ENCODE peak calls at places on chromosomes 4 and X, in six cellular contexts. One of them, this sample, is unnamed.
A peak's percentile ranks its signal among the peaks of the same experiment; 100 is the strongest.

GRCh38 chr4:99651370-99651769 is 6.3 kb downstream of the C4orf54 start:
- DNase-seq in trophoblast cell: no peak
- DNase-seq in mesenchymal stem cell: no peak
- DNase-seq in IMR-90: no peak
- DNase-seq in mesendoderm: no peak
- DNase-seq in H1: no peak
- DNase-seq in this sample: no peak

GRCh38 chrX:139560221-139560620 is 29.7 kb downstream of the F9 start:
- DNase-seq in trophoblast cell: no peak
- DNase-seq in mesendoderm: peak; percentile 44
- DNase-seq in IMR-90: peak; percentile 0
- DNase-seq in H1: no peak
- DNase-seq in mesenchymal stem cell: no peak
- DNase-seq in this sample: no peak

GRCh38 chr4:189202869-189203271 is 737.8 kb upstream of the FRG1 start:
- DNase-seq in H1: no peak
- DNase-seq in IMR-90: peak; percentile 89
- DNase-seq in mesendoderm: peak; percentile 17
- DNase-seq in mesenchymal stem cell: peak; percentile 81
- DNase-seq in trophoblast cell: peak; percentile 36
- DNase-seq in this sample: no peak

GRCh38 chrX:149060921-149061320 is 444.2 kb downstream of the IDS start:
- DNase-seq in mesenchymal stem cell: peak; percentile 2
- DNase-seq in trophoblast cell: no peak
- DNase-seq in IMR-90: no peak
- DNase-seq in mesendoderm: no peak
- DNase-seq in H1: no peak
- DNase-seq in this sample: no peak

GRCh38 chrX:34875204-34875603 is 67.4 kb upstream of the FAM47B start:
- DNase-seq in trophoblast cell: no peak
- DNase-seq in H1: no peak
- DNase-seq in IMR-90: peak; percentile 75
- DNase-seq in mesendoderm: no peak
- DNase-seq in mesenchymal stem cell: peak; percentile 37
- DNase-seq in this sample: no peak

GRCh38 chr4:17492876-17493275 is 19.0 kb downstream of the QDPR start:
- DNase-seq in mesenchymal stem cell: no peak
- DNase-seq in H1: no peak
- DNase-seq in IMR-90: no peak
- DNase-seq in mesendoderm: no peak
- DNase-seq in trophoblast cell: no peak
- DNase-seq in this sample: no peak

GRCh38 chr4:55547461-55547770 is 707 bp upstream of the CLOCK start:
- DNase-seq in IMR-90: no peak
- DNase-seq in H1: no peak
- DNase-seq in mesenchymal stem cell: no peak
- DNase-seq in trophoblast cell: peak; percentile 37
- DNase-seq in mesendoderm: no peak
- DNase-seq in this sample: no peak

GRCh38 chr4:81600511-81601269 is 129.0 kb upstream of the RASGEF1B start:
- DNase-seq in mesendoderm: peak; percentile 25
- DNase-seq in trophoblast cell: no peak
- DNase-seq in mesenchymal stem cell: peak; percentile 48
- DNase-seq in H1: no peak
- DNase-seq in IMR-90: no peak
- DNase-seq in this sample: peak; percentile 30

GRCh38 chr4:82560853-82561744 is 689 bp downstream of the TMEM150C start:
- DNase-seq in mesenchymal stem cell: no peak
- DNase-seq in trophoblast cell: no peak
- DNase-seq in H1: no peak
- DNase-seq in IMR-90: no peak
- DNase-seq in mesendoderm: no peak
- DNase-seq in this sample: no peak

GRCh38 chr4:57037982-57038604 is 59.4 kb downstream of the POLR2B start:
- DNase-seq in H1: peak; percentile 23
- DNase-seq in mesenchymal stem cell: peak; percentile 54
- DNase-seq in IMR-90: peak; percentile 55
- DNase-seq in trophoblast cell: peak; percentile 30
- DNase-seq in mesendoderm: peak; percentile 75
- DNase-seq in this sample: peak; percentile 44

GRCh38 chrX:47030339-47030738 is 47.9 kb upstream of the RGN start:
- DNase-seq in H1: no peak
- DNase-seq in mesenchymal stem cell: peak; percentile 65
- DNase-seq in mesendoderm: peak; percentile 58
- DNase-seq in IMR-90: peak; percentile 68
- DNase-seq in trophoblast cell: peak; percentile 3
- DNase-seq in this sample: peak; percentile 54

GRCh38 chr4:11931266-11931665 is 502.6 kb upstream of the HS3ST1 start:
- DNase-seq in trophoblast cell: no peak
- DNase-seq in mesenchymal stem cell: no peak
- DNase-seq in mesendoderm: no peak
- DNase-seq in IMR-90: no peak
- DNase-seq in H1: no peak
- DNase-seq in this sample: no peak

GRCh38 chrX:50865311-50865710 is 45.2 kb upstream of the BMP15 start:
- DNase-seq in trophoblast cell: no peak
- DNase-seq in mesenchymal stem cell: no peak
- DNase-seq in mesendoderm: no peak
- DNase-seq in IMR-90: no peak
- DNase-seq in H1: no peak
- DNase-seq in this sample: no peak

GRCh38 chr4:111066447-111066846 is 443.6 kb upstream of the PITX2 start:
- DNase-seq in mesenchymal stem cell: peak; percentile 36
- DNase-seq in trophoblast cell: no peak
- DNase-seq in H1: no peak
- DNase-seq in IMR-90: peak; percentile 63
- DNase-seq in mesendoderm: no peak
- DNase-seq in this sample: no peak

GRCh38 chrX:154123241-154124219 is 20.5 kb upstream of the OPN1LW start:
- DNase-seq in mesenchymal stem cell: no peak
- DNase-seq in IMR-90: no peak
- DNase-seq in trophoblast cell: peak; percentile 6
- DNase-seq in H1: no peak
- DNase-seq in mesendoderm: peak; percentile 81
- DNase-seq in this sample: no peak

GRCh38 chr4:1506956-1507721 is 100.9 kb upstream of the NKX1-1 start:
- DNase-seq in mesenchymal stem cell: no peak
- DNase-seq in mesendoderm: no peak
- DNase-seq in trophoblast cell: no peak
- DNase-seq in H1: no peak
- DNase-seq in IMR-90: no peak
- DNase-seq in this sample: peak; percentile 18

GRCh38 chr4:145734576-145735329 is 54.8 kb downstream of the C4orf51 start:
- DNase-seq in IMR-90: peak; percentile 96
- DNase-seq in mesendoderm: peak; percentile 79
- DNase-seq in mesenchymal stem cell: peak; percentile 90
- DNase-seq in trophoblast cell: peak; percentile 94
- DNase-seq in H1: no peak
- DNase-seq in this sample: no peak

DNA sequence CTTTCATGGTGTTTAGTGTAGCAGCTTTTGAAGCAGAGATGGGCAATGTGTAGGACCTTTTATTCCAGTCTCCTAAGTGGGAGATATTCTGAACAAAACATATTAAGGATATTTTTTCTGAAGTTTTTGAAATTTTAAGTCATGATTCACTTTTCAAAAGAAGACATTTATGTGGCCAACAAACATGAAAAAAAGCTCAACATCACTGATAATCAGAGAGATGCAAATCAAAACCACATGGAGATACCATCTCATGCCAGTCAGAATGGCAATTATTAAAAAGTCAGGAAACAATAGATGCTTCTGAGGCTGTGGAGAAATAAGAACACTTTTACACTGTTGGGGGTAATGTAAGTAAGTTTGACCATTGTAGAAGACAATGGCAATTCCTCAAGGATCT is 76.0 kb downstream of the FAT4 start:
- DNase-seq in trophoblast cell: no peak
- DNase-seq in IMR-90: no peak
- DNase-seq in mesendoderm: no peak
- DNase-seq in mesenchymal stem cell: no peak
- DNase-seq in H1: no peak
- DNase-seq in this sample: no peak
- H3K4me3 ChIP-seq in trophoblast cell: no peak overlapping the region
- H3K4me3 ChIP-seq in IMR-90: peak overlapping the region; percentile 4
- H3K4me3 ChIP-seq in mesendoderm: no peak overlapping the region
- H3K4me3 ChIP-seq in mesenchymal stem cell: peak overlapping the region; percentile 55
- H3K4me3 ChIP-seq in H1: no peak overlapping the region
- H3K4me3 ChIP-seq in this sample: no peak overlapping the region

GRCh38 chrX:30800901-30801300 is 88.2 kb downstream of the TAB3 start:
- DNase-seq in mesendoderm: no peak
- DNase-seq in trophoblast cell: no peak
- DNase-seq in H1: no peak
- DNase-seq in IMR-90: no peak
- DNase-seq in mesenchymal stem cell: no peak
- DNase-seq in this sample: no peak

GRCh38 chrX:30804462-30804861 is 84.6 kb downstream of the TAB3 start:
- DNase-seq in IMR-90: no peak
- DNase-seq in trophoblast cell: no peak
- DNase-seq in mesenchymal stem cell: no peak
- DNase-seq in mesendoderm: no peak
- DNase-seq in H1: no peak
- DNase-seq in this sample: no peak

GRCh38 chrX:30806187-30806728 is 82.8 kb downstream of the TAB3 start:
- DNase-seq in mesendoderm: no peak
- DNase-seq in mesenchymal stem cell: no peak
- DNase-seq in trophoblast cell: no peak
- DNase-seq in H1: no peak
- DNase-seq in IMR-90: no peak
- DNase-seq in this sample: no peak
- H3K23ac ChIP-seq in mesendoderm: no peak overlapping the region
- H3K23ac ChIP-seq in mesenchymal stem cell: no peak overlapping the region
- H3K23ac ChIP-seq in trophoblast cell: no peak overlapping the region
- H3K23ac ChIP-seq in H1: no peak overlapping the region
- H3K23ac ChIP-seq in IMR-90: no peak overlapping the region
- H3K23ac ChIP-seq in this sample: peak overlapping the region; percentile 34

DNA sequence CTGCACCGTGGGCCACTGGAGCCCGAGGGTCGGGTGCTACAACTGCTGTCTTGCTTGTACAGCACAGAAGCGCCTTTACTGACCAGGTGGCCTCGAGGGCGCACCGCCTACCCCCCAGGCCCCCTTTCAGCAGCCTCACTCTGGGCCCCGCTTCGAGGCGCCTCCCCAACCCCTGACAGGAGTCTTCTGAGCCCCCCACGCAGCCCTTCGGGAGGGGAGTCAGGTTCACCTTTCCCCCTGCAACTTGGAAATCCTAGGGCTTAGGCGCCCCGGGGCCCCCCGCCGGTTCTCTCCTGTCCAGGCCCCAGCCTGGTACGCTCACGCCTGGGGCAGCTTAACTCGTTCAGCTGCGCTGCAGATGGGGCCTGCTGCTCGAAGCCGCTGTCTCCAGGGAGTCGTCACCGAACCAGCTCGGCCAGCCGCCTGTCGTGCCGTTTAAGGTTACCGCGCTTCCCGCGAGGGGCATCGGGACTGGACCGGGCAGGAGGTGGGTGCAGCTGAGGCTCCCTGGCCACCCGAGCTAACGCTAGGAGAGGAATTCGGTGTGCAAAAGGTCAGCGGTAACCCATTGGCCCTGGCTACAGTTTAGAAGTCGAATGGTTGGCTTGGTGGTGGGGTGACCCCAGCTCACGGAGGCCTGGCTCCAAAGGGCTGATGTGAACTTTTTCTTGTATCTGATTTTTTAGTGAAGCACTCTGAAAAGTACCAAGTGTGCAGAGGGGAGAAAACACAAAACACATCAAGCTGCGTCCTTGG is 58.9 kb upstream of the BCOR start:
- DNase-seq in IMR-90: no peak
- DNase-seq in mesendoderm: peak; percentile 26
- DNase-seq in mesenchymal stem cell: peak; percentile 17
- DNase-seq in H1: no peak
- DNase-seq in trophoblast cell: no peak
- DNase-seq in this sample: no peak
- H3K4me3 ChIP-seq in IMR-90: no peak overlapping the region
- H3K4me3 ChIP-seq in mesendoderm: no peak overlapping the region
- H3K4me3 ChIP-seq in mesenchymal stem cell: no peak overlapping the region
- H3K4me3 ChIP-seq in H1: peak overlapping the region; percentile 55
- H3K4me3 ChIP-seq in trophoblast cell: no peak overlapping the region
- H3K4me3 ChIP-seq in this sample: no peak overlapping the region

GRCh38 chrX:40938418-40938817 is 146.8 kb upstream of the USP9X start:
- DNase-seq in IMR-90: peak; percentile 46
- DNase-seq in mesenchymal stem cell: peak; percentile 16
- DNase-seq in mesendoderm: no peak
- DNase-seq in H1: no peak
- DNase-seq in trophoblast cell: no peak
- DNase-seq in this sample: no peak
- H3K23ac ChIP-seq in IMR-90: no peak overlapping the region
- H3K23ac ChIP-seq in mesenchymal stem cell: no peak overlapping the region
- H3K23ac ChIP-seq in mesendoderm: no peak overlapping the region
- H3K23ac ChIP-seq in H1: no peak overlapping the region
- H3K23ac ChIP-seq in trophoblast cell: no peak overlapping the region
- H3K23ac ChIP-seq in this sample: no peak overlapping the region

GRCh38 chr4:183118585-183118984 is 19.5 kb downstream of the WWC2 start:
- DNase-seq in mesenchymal stem cell: peak; percentile 77
- DNase-seq in IMR-90: peak; percentile 87
- DNase-seq in mesendoderm: peak; percentile 90
- DNase-seq in H1: no peak
- DNase-seq in trophoblast cell: peak; percentile 44
- DNase-seq in this sample: peak; percentile 66

GRCh38 chr4:183118141-183118540 is 19.1 kb downstream of the WWC2 start:
- DNase-seq in IMR-90: no peak
- DNase-seq in trophoblast cell: no peak
- DNase-seq in H1: no peak
- DNase-seq in mesenchymal stem cell: no peak
- DNase-seq in mesendoderm: no peak
- DNase-seq in this sample: no peak
- H3K4me3 ChIP-seq in IMR-90: no peak overlapping the region
- H3K4me3 ChIP-seq in trophoblast cell: no peak overlapping the region
- H3K4me3 ChIP-seq in H1: no peak overlapping the region
- H3K4me3 ChIP-seq in mesenchymal stem cell: no peak overlapping the region
- H3K4me3 ChIP-seq in mesendoderm: no peak overlapping the region
- H3K4me3 ChIP-seq in this sample: no peak overlapping the region

This sample was measured in neuronal stem cell.